ENCODE peak calls at places on chromosome 17, in nine cellular contexts. E, F, S, H, A, I, G, N and K are unnamed samples.
A peak's percentile ranks its signal among the peaks of the same experiment; 100 is the strongest.

GRCh38 chr17:7853693-7854043 is 1.2 kb upstream of the TMEM88 start:
- DNase-seq in E (no peak), I (no peak), N (no peak), G (no peak), H (no peak), F (peak; percentile 67), S (no peak), A (no peak), K (no peak)

GRCh38 chr17:31404028-31404949 is 12.8 kb downstream of the RAB11FIP4 start:
- DNase-seq in E (no peak), N (no peak), G (no peak), F (no peak), A (no peak), H (no peak), S (no peak), I (no peak), K (no peak)

GRCh38 chr17:7343250-7343649 is 6.9 kb downstream of the ACAP1 start:
- DNase-seq in H (no peak), I (no peak), N (no peak), A (no peak), E (no peak), S (no peak), F (no peak), G (no peak), K (no peak)

GRCh38 chr17:81254955-81255717 is 16.0 kb downstream of the NDUFAF8 start:
- DNase-seq in A (peak; percentile 74), E (peak; percentile 79), I (no peak), N (peak; percentile 54), F (peak; percentile 95), G (peak; percentile 99), H (peak; percentile 28), S (peak; percentile 71), K (peak; percentile 17)

GRCh38 chr17:61618950-61619349 is 27.9 kb upstream of the NACA2 start:
- DNase-seq in E (no peak), F (no peak), S (no peak), I (no peak), H (no peak), N (no peak), A (no peak), G (no peak), K (no peak)

GRCh38 chr17:78922876-78923498 is 2.2 kb downstream of the TIMP2 start:
- DNase-seq in H (no peak), I (no peak), S (no peak), A (no peak), F (no peak), E (no peak), G (no peak), N (no peak), K (no peak)

GRCh38 chr17:80920406-80920805 is 71.2 kb upstream of the CHMP6 start:
- DNase-seq in G (no peak), F (peak; percentile 64), I (no peak), H (no peak), E (peak; percentile 80), A (no peak), S (no peak), N (no peak), K (no peak)

GRCh38 chr17:17096438-17097178 is 54.4 kb downstream of the MPRIP start:
- DNase-seq in A (peak; percentile 76), H (no peak), E (peak; percentile 44), G (no peak), F (no peak), N (peak; percentile 55), I (no peak), S (peak; percentile 34), K (no peak)

GRCh38 chr17:76199466-76199865 is 40.8 kb downstream of the RNF157 start:
- DNase-seq in A (no peak), E (no peak), F (no peak), H (no peak), I (no peak), N (no peak), G (no peak), S (no peak), K (no peak)

GRCh38 chr17:9648521-9649110 is 3.3 kb downstream of the USP43 start:
- DNase-seq in I (no peak), G (no peak), A (no peak), E (no peak), S (no peak), H (no peak), F (no peak), N (no peak), K (no peak)

GRCh38 chr17:36728030-36728991 is 126.9 kb downstream of the MRM1 start:
- DNase-seq in G (no peak), S (no peak), N (no peak), H (no peak), A (no peak), I (no peak), E (no peak), F (no peak), K (no peak)

GRCh38 chr17:78506454-78507309 is 70.5 kb downstream of the DNAH17 start:
- DNase-seq in G (no peak), E (no peak), N (no peak), A (no peak), F (no peak), S (no peak), H (no peak), I (no peak), K (no peak)

GRCh38 chr17:64634217-64634616 is 27.9 kb downstream of the SMURF2 start:
- DNase-seq in S (no peak), A (no peak), N (no peak), I (no peak), H (no peak), F (no peak), E (no peak), G (no peak), K (no peak)

GRCh38 chr17:77451271-77451893 is 310.6 kb downstream of the SEC14L1 start:
- DNase-seq in S (no peak), N (peak; percentile 92), E (peak; percentile 75), A (peak; percentile 44), G (peak; percentile 88), H (no peak), I (no peak), F (peak; percentile 89), K (no peak)

GRCh38 chr17:18246880-18247612 is 11.5 kb downstream of the FLII start:
- DNase-seq in S (no peak), N (no peak), I (no peak), F (peak; percentile 81), H (no peak), G (peak; percentile 89), A (no peak), E (peak; percentile 31), K (peak; percentile 18)

GRCh38 chr17:76696763-76697701 is 13.7 kb downstream of the MXRA7 start:
- DNase-seq in A (no peak), F (no peak), S (no peak), I (no peak), N (no peak), H (no peak), G (peak; percentile 36), E (peak; percentile 81), K (peak; percentile 30)

GRCh38 chr17:47275245-47275984 is 21.8 kb downstream of the ITGB3 start:
- DNase-seq in N (peak; percentile 28), E (peak; percentile 72), F (peak; percentile 98), A (peak; percentile 96), S (peak; percentile 57), G (peak; percentile 50), H (peak; percentile 45), I (no peak), K (peak; percentile 13)

GRCh38 chr17:64780096-64781012 is 118.2 kb upstream of the SMURF2 start:
- DNase-seq in I (no peak), E (no peak), H (no peak), A (no peak), N (peak; percentile 81), F (no peak), G (peak; percentile 72), S (no peak), K (no peak)

GRCh38 chr17:45339646-45340605 is 23.1 kb upstream of the MAP3K14 start:
- DNase-seq in N (no peak), I (no peak), E (no peak), G (no peak), S (no peak), F (peak; percentile 48), A (no peak), H (no peak), K (no peak)

GRCh38 chr17:76492989-76493501 is 8.2 kb downstream of the RHBDF2 start:
- DNase-seq in S (peak; percentile 77), F (peak; percentile 87), I (no peak), G (peak; percentile 78), H (peak; percentile 44), N (peak; percentile 39), E (peak; percentile 87), A (peak; percentile 77), K (peak; percentile 44)

GRCh38 chr17:71764507-71764906 is 356.3 kb upstream of the SOX9 start:
- DNase-seq in I (no peak), A (no peak), N (peak; percentile 43), H (no peak), F (no peak), E (peak; percentile 2), G (peak; percentile 57), S (peak; percentile 52), K (no peak)

GRCh38 chr17:12691173-12691572 is 25.5 kb downstream of the MYOCD start:
- DNase-seq in I (no peak), F (peak; percentile 71), S (no peak), N (no peak), G (no peak), H (no peak), A (peak; percentile 72), E (peak; percentile 8), K (no peak)

GRCh38 chr17:65472602-65473001 is 88.8 kb downstream of the AXIN2 start:
- DNase-seq in S (no peak), G (no peak), E (peak; percentile 80), N (no peak), H (no peak), F (no peak), A (peak; percentile 89), I (no peak), K (no peak)

GRCh38 chr17:70332811-70333210 is 163.5 kb downstream of the KCNJ2 start:
- DNase-seq in N (no peak), E (no peak), G (no peak), I (no peak), F (no peak), A (no peak), H (no peak), S (no peak), K (no peak)

GRCh38 chr17:49629447-49629846 is 48.5 kb downstream of the SPOP start:
- DNase-seq in H (no peak), I (no peak), G (no peak), A (no peak), S (no peak), E (no peak), F (no peak), N (no peak), K (no peak)

GRCh38 chr17:48335858-48336500 is 94.0 kb downstream of the SKAP1 start:
- DNase-seq in S (peak; percentile 92), H (peak; percentile 15), N (peak; percentile 20), E (peak; percentile 77), I (peak; percentile 62), F (no peak), A (peak; percentile 64), G (peak; percentile 76), K (no peak)

GRCh38 chr17:40452921-40453378 is 9.7 kb downstream of the IGFBP4 start:
- DNase-seq in F (no peak), I (no peak), A (no peak), E (no peak), S (peak; percentile 74), N (peak; percentile 87), H (no peak), G (no peak), K (no peak)

GRCh38 chr17:49914664-49915063 is 54.3 kb upstream of the DLX4 start:
- DNase-seq in G (peak; percentile 84), F (no peak), I (no peak), E (no peak), A (no peak), S (no peak), N (no peak), H (no peak), K (no peak)

GRCh38 chr17:4579678-4580077 is 4.7 kb upstream of the SMTNL2 start:
- DNase-seq in F (no peak), A (no peak), S (no peak), I (no peak), G (no peak), H (no peak), E (no peak), N (no peak), K (no peak)

GRCh38 chr17:65278050-65278819 is 141.1 kb downstream of the RGS9 start:
- DNase-seq in S (peak; percentile 64), G (peak; percentile 58), A (peak; percentile 78), F (no peak), H (no peak), N (peak; percentile 42), I (no peak), E (peak; percentile 75), K (no peak)

GRCh38 chr17:50180066-50180465 is 14.3 kb downstream of the SGCA start:
- DNase-seq in N (no peak), I (no peak), H (no peak), S (no peak), E (no peak), G (no peak), F (no peak), A (peak; percentile 36), K (no peak)